ENCODE peak calls at places on chromosomes 1 and 21, in six cellular contexts. One of them, this sample, is unnamed.

GRCh38 chr1:109531826-109532364 is 7.8 kb upstream of the GPR61 start:
- DNase-seq in adrenal gland: peak; percentile 73
- DNase-seq in IMR-90: no peak
- DNase-seq in tibial nerve: no peak
- DNase-seq in breast epithelium: no peak
- DNase-seq in hepatocyte: no peak
- DNase-seq in this sample: no peak

GRCh38 chr1:201268604-201269151 is 14.6 kb upstream of the PKP1 start:
- DNase-seq in adrenal gland: no peak
- DNase-seq in IMR-90: peak; percentile 84
- DNase-seq in tibial nerve: no peak
- DNase-seq in breast epithelium: no peak
- DNase-seq in hepatocyte: peak; percentile 83
- DNase-seq in this sample: no peak

GRCh38 chr1:220687809-220688208 is 2.4 kb upstream of the C1orf115 start:
- DNase-seq in adrenal gland: no peak
- DNase-seq in IMR-90: no peak
- DNase-seq in tibial nerve: no peak
- DNase-seq in breast epithelium: no peak
- DNase-seq in hepatocyte: no peak
- DNase-seq in this sample: no peak

GRCh38 chr1:67766117-67766978 is 66.9 kb downstream of the GNG12 start:
- DNase-seq in adrenal gland: peak; percentile 79
- DNase-seq in IMR-90: peak; percentile 94
- DNase-seq in tibial nerve: no peak
- DNase-seq in breast epithelium: no peak
- DNase-seq in hepatocyte: peak; percentile 77
- DNase-seq in this sample: no peak

GRCh38 chr21:42769820-42770716 is 109.3 kb downstream of the WDR4 start:
- DNase-seq in adrenal gland: no peak
- DNase-seq in IMR-90: no peak
- DNase-seq in tibial nerve: no peak
- DNase-seq in breast epithelium: no peak
- DNase-seq in hepatocyte: no peak
- DNase-seq in this sample: peak; percentile 45

GRCh38 chr1:186620951-186621350 is 59.3 kb downstream of the PTGS2 start:
- DNase-seq in adrenal gland: no peak
- DNase-seq in IMR-90: peak; percentile 78
- DNase-seq in tibial nerve: no peak
- DNase-seq in breast epithelium: no peak
- DNase-seq in hepatocyte: no peak
- DNase-seq in this sample: no peak

GRCh38 chr1:18534810-18535205 is 54.1 kb downstream of the KLHDC7A start:
- DNase-seq in adrenal gland: no peak
- DNase-seq in IMR-90: no peak
- DNase-seq in tibial nerve: no peak
- DNase-seq in breast epithelium: no peak
- DNase-seq in hepatocyte: no peak
- DNase-seq in this sample: no peak

GRCh38 chr1:236853916-236854601 is 59.0 kb downstream of the MTR start:
- DNase-seq in adrenal gland: no peak
- DNase-seq in IMR-90: peak; percentile 21
- DNase-seq in tibial nerve: no peak
- DNase-seq in breast epithelium: no peak
- DNase-seq in hepatocyte: no peak
- DNase-seq in this sample: no peak

GRCh38 chr21:32918467-32919140 is 107.1 kb upstream of the OLIG2 start:
- DNase-seq in adrenal gland: no peak
- DNase-seq in IMR-90: no peak
- DNase-seq in tibial nerve: no peak
- DNase-seq in breast epithelium: no peak
- DNase-seq in hepatocyte: no peak
- DNase-seq in this sample: no peak

GRCh38 chr1:90593312-90593711 is 123.8 kb downstream of the BARHL2 start:
- DNase-seq in adrenal gland: no peak
- DNase-seq in IMR-90: no peak
- DNase-seq in tibial nerve: no peak
- DNase-seq in breast epithelium: no peak
- DNase-seq in hepatocyte: no peak
- DNase-seq in this sample: no peak

GRCh38 chr1:182909578-182909977 is 43.4 kb downstream of the SHCBP1L start:
- DNase-seq in adrenal gland: no peak
- DNase-seq in IMR-90: no peak
- DNase-seq in tibial nerve: no peak
- DNase-seq in breast epithelium: no peak
- DNase-seq in hepatocyte: peak; percentile 30
- DNase-seq in this sample: no peak

GRCh38 chr1:194889310-194889709 is 1702.9 kb upstream of the B3GALT2 start:
- DNase-seq in adrenal gland: no peak
- DNase-seq in IMR-90: no peak
- DNase-seq in tibial nerve: no peak
- DNase-seq in breast epithelium: no peak
- DNase-seq in hepatocyte: no peak
- DNase-seq in this sample: no peak

GRCh38 chr1:24555591-24556413 is at the start of gene NCMAP:
- DNase-seq in adrenal gland: no peak
- DNase-seq in IMR-90: no peak
- DNase-seq in tibial nerve: no peak
- DNase-seq in breast epithelium: peak; percentile 50
- DNase-seq in hepatocyte: peak; percentile 83
- DNase-seq in this sample: peak; percentile 87

GRCh38 chr1:55723001-55723400 is 507.8 kb upstream of the USP24 start:
- DNase-seq in adrenal gland: no peak
- DNase-seq in IMR-90: no peak
- DNase-seq in tibial nerve: no peak
- DNase-seq in breast epithelium: no peak
- DNase-seq in hepatocyte: no peak
- DNase-seq in this sample: no peak

GRCh38 chr1:204565617-204566582 is 49.7 kb downstream of the MDM4 start:
- DNase-seq in adrenal gland: peak; percentile 58
- DNase-seq in IMR-90: peak; percentile 81
- DNase-seq in tibial nerve: no peak
- DNase-seq in breast epithelium: peak; percentile 46
- DNase-seq in hepatocyte: peak; percentile 85
- DNase-seq in this sample: no peak

GRCh38 chr1:42759114-42759513 is 7.7 kb downstream of the P3H1 start:
- DNase-seq in adrenal gland: no peak
- DNase-seq in IMR-90: no peak
- DNase-seq in tibial nerve: no peak
- DNase-seq in breast epithelium: no peak
- DNase-seq in hepatocyte: no peak
- DNase-seq in this sample: no peak

GRCh38 chr1:211986628-211987254 is 48.6 kb downstream of the INTS7 start:
- DNase-seq in adrenal gland: no peak
- DNase-seq in IMR-90: no peak
- DNase-seq in tibial nerve: no peak
- DNase-seq in breast epithelium: no peak
- DNase-seq in hepatocyte: no peak
- DNase-seq in this sample: no peak

GRCh38 chr1:62229932-62230331 is 35.3 kb downstream of the L1TD1 start:
- DNase-seq in adrenal gland: no peak
- DNase-seq in IMR-90: no peak
- DNase-seq in tibial nerve: no peak
- DNase-seq in breast epithelium: no peak
- DNase-seq in hepatocyte: no peak
- DNase-seq in this sample: no peak

GRCh38 chr1:153611024-153611352 is 1.9 kb downstream of the S100A16 start:
- DNase-seq in adrenal gland: no peak
- DNase-seq in IMR-90: no peak
- DNase-seq in tibial nerve: no peak
- DNase-seq in breast epithelium: no peak
- DNase-seq in hepatocyte: no peak
- DNase-seq in this sample: no peak

GRCh38 chr1:69524010-69524409 is 43.7 kb upstream of the LRRC7 start:
- DNase-seq in adrenal gland: no peak
- DNase-seq in IMR-90: peak; percentile 46
- DNase-seq in tibial nerve: no peak
- DNase-seq in breast epithelium: no peak
- DNase-seq in hepatocyte: no peak
- DNase-seq in this sample: no peak

GRCh38 chr1:179318501-179318900 is 24.9 kb downstream of the SOAT1 start:
- DNase-seq in adrenal gland: no peak
- DNase-seq in IMR-90: no peak
- DNase-seq in tibial nerve: no peak
- DNase-seq in breast epithelium: no peak
- DNase-seq in hepatocyte: no peak
- DNase-seq in this sample: no peak

GRCh38 chr21:26743524-26743923 is 101.7 kb downstream of the ADAMTS1 start:
- DNase-seq in adrenal gland: no peak
- DNase-seq in IMR-90: no peak
- DNase-seq in tibial nerve: no peak
- DNase-seq in breast epithelium: no peak
- DNase-seq in hepatocyte: no peak
- DNase-seq in this sample: no peak

GRCh38 chr1:6724517-6725141 is 23.0 kb upstream of the DNAJC11 start:
- DNase-seq in adrenal gland: peak; percentile 76
- DNase-seq in IMR-90: peak; percentile 86
- DNase-seq in tibial nerve: no peak
- DNase-seq in breast epithelium: no peak
- DNase-seq in hepatocyte: peak; percentile 56
- DNase-seq in this sample: no peak

GRCh38 chr1:24992124-24992760 is 62.2 kb upstream of the RUNX3 start:
- DNase-seq in adrenal gland: no peak
- DNase-seq in IMR-90: no peak
- DNase-seq in tibial nerve: no peak
- DNase-seq in breast epithelium: no peak
- DNase-seq in hepatocyte: no peak
- DNase-seq in this sample: no peak

GRCh38 chr21:41612674-41613250 is 104.8 kb upstream of the TMPRSS2 start:
- DNase-seq in adrenal gland: peak; percentile 43
- DNase-seq in IMR-90: peak; percentile 90
- DNase-seq in tibial nerve: peak; percentile 64
- DNase-seq in breast epithelium: peak; percentile 98
- DNase-seq in hepatocyte: peak; percentile 80
- DNase-seq in this sample: peak; percentile 64

GRCh38 chr1:10696977-10697376 is 99.5 kb downstream of the CASZ1 start:
- DNase-seq in adrenal gland: peak; percentile 83
- DNase-seq in IMR-90: peak; percentile 23
- DNase-seq in tibial nerve: no peak
- DNase-seq in breast epithelium: no peak
- DNase-seq in hepatocyte: no peak
- DNase-seq in this sample: no peak

DNA sequence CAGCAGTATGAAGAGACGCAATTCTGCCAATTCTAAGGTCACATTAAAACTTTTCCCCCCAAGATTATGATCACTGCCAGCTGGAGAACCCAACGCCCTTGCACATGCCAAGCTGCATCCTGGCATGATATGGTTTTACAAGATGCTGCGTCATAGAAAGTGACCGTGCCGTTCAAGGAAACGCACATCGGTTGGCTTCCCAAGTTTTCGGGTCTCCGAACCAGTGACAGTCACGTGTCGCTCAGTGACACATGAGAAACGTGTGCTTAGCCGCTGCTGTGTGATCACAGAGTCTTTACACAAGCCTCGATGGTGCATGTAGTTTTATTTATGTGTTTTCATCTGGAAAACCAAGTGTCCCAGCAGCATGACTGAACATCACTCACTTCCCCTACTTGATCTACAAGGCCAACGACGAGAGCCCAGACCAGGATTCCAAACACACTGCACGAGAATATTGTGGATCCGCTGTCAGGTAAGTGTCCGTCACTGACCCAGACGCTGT is 7.4 kb downstream of the SMIM1 start:
- DNase-seq in adrenal gland: no peak
- DNase-seq in IMR-90: no peak
- DNase-seq in tibial nerve: no peak
- DNase-seq in breast epithelium: no peak
- DNase-seq in hepatocyte: no peak
- DNase-seq in this sample: no peak
- H3K36me3 ChIP-seq in adrenal gland: peaks cover 59% of the 10 kb centered on the region
- H3K36me3 ChIP-seq in IMR-90: peaks cover 46% of the 10 kb centered on the region
- H3K36me3 ChIP-seq in tibial nerve: peaks cover 80% of the 10 kb centered on the region
- H3K36me3 ChIP-seq in breast epithelium: peaks cover 7% of the 10 kb centered on the region
- H3K36me3 ChIP-seq in hepatocyte: no peaks in the 10 kb centered on the region
- H3K36me3 ChIP-seq in this sample: peaks cover 17% of the 10 kb centered on the region

GRCh38 chr1:168782731-168783130 is 53.7 kb upstream of the DPT start:
- DNase-seq in adrenal gland: no peak
- DNase-seq in IMR-90: no peak
- DNase-seq in tibial nerve: no peak
- DNase-seq in breast epithelium: no peak
- DNase-seq in hepatocyte: no peak
- DNase-seq in this sample: no peak
- H3K4me1 ChIP-seq in adrenal gland: no peaks in the 10 kb centered on the region
- H3K4me1 ChIP-seq in IMR-90: no peaks in the 10 kb centered on the region
- H3K4me1 ChIP-seq in tibial nerve: peaks cover 7% of the 10 kb centered on the region
- H3K4me1 ChIP-seq in breast epithelium: no peaks in the 10 kb centered on the region
- H3K4me1 ChIP-seq in hepatocyte: peaks cover 5% of the 10 kb centered on the region
- H3K4me1 ChIP-seq in this sample: no peaks in the 10 kb centered on the region

DNA sequence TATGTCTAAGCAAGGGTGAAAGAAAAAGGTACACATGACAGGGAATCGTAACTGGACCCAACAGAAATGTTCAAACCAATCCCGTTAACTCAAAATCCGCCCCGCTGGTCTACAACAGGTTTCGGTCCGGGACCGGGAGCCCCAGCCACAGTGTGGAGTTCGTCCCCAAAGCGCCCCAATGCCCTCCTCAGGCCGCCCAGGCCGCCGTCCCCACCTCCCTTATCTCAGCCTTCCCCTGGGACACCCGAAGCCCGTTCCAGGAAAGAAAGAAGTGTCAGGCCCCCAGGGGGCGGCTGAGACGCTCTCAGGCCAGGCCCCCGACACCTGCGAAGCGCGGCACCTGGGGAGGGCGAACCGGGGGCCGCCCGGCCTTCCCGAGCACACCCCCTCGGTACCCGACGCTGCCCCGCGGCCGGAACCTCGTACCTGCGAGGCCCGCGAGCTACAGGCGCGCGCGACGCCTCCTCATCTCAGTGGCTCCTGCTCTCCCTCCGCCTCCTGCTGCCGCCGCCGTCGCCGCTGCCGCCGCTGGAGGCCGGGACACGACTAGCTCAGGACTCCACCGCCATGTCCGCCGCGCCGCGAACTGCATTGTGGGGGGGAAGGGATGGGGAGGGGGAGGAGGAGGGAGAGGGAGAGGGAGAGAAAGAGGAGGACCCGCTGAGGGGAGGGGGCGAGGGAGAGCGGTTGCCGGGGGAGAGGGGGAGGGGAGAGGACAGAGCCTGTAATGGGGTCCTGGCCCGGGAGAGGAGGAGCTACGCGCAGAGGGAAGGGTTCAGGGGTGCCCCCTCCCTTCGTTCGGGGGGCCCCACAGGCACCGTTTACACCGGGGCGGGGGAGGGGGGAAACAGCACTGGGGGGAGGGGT is at the start of gene TUT4:
- DNase-seq in adrenal gland: peak; percentile 81
- DNase-seq in IMR-90: peak; percentile 75
- DNase-seq in tibial nerve: peak; percentile 56
- DNase-seq in breast epithelium: peak; percentile 71
- DNase-seq in hepatocyte: peak; percentile 93
- DNase-seq in this sample: peak; percentile 77
- TF ChIP-seq CTCF in adrenal gland: no peak
- TF ChIP-seq CTCF in IMR-90: peak; percentile 10
- TF ChIP-seq CTCF in tibial nerve: no peak
- TF ChIP-seq CTCF in breast epithelium: no peak
- TF ChIP-seq CTCF in hepatocyte: no peak
- TF ChIP-seq CTCF in this sample: no peak

DNA sequence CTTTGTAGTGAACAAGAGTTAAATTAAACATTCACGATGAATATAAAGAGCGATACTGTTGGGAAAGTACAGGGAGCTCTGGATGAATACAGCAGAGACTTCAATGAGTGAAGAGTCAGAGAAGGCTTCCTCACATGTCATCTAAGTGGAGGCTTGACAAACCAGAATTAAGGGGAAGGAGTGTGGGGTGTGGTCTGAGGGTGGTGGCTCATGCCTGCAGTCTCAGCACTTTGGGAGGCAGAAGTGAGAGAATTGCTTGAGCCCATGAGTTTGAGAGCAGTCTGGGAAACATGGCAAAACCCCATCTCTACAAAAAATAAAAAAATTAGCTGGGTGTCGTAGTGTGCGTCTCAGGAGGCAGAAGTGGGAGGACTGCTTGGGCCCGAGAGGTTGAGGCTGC is 8.7 kb downstream of the SDHB start:
- DNase-seq in adrenal gland: no peak
- DNase-seq in IMR-90: no peak
- DNase-seq in tibial nerve: no peak
- DNase-seq in breast epithelium: no peak
- DNase-seq in hepatocyte: no peak
- DNase-seq in this sample: no peak
- H3K36me3 ChIP-seq in adrenal gland: peaks cover 55% of the 10 kb centered on the region
- H3K36me3 ChIP-seq in IMR-90: peaks cover 25% of the 10 kb centered on the region
- H3K36me3 ChIP-seq in tibial nerve: peaks cover 52% of the 10 kb centered on the region
- H3K36me3 ChIP-seq in breast epithelium: no peaks in the 10 kb centered on the region
- H3K36me3 ChIP-seq in hepatocyte: peaks cover 4% of the 10 kb centered on the region
- H3K36me3 ChIP-seq in this sample: peaks cover 14% of the 10 kb centered on the region